ENCODE peak calls at places on chromosomes 6 and 20, in five cellular contexts. Y is neuronal stem cell, X is H9, Q is IMR-90, Z is mesenchymal stem cell. I is an unnamed sample.

GRCh38 chr6:112501705-112502104 is 154.6 kb downstream of the RFPL4B start:
- DNase-seq in Y (peak; percentile 67), X (no peak), Q (peak; percentile 80), Z (peak; percentile 92), I (no peak)

GRCh38 chr20:57660510-57661199 is 40.4 kb upstream of the ZBP1 start:
- DNase-seq in Y (no peak), X (peak; percentile 18), Q (no peak), Z (no peak), I (no peak)

GRCh38 chr6:77773157-77773822 is 120.5 kb downstream of the MEI4 start:
- DNase-seq in Y (no peak), X (no peak), Q (no peak), Z (no peak), I (no peak)

GRCh38 chr6:157269261-157269794 is 54.0 kb downstream of the TMEM242 start:
- DNase-seq in Y (no peak), X (peak; percentile 24), Q (peak; percentile 60), Z (peak; percentile 18), I (no peak)

GRCh38 chr20:47318596-47319516 is 37.6 kb downstream of the ZMYND8 start:
- DNase-seq in Y (no peak), X (peak; percentile 79), Q (peak; percentile 69), Z (peak; percentile 89), I (peak; percentile 77)

GRCh38 chr6:79138146-79138545 is 60.1 kb upstream of the PHIP start:
- DNase-seq in Y (no peak), X (no peak), Q (no peak), Z (no peak), I (no peak)

GRCh38 chr6:36114798-36115408 is 15.4 kb upstream of the MAPK13 start:
- DNase-seq in Y (no peak), X (no peak), Q (no peak), Z (no peak), I (no peak)

GRCh38 chr20:25739615-25740320 is 43.1 kb upstream of the ZNF337 start:
- DNase-seq in Y (no peak), X (no peak), Q (peak; percentile 5), Z (no peak), I (no peak)

GRCh38 chr6:63807056-63807455 is 171.5 kb downstream of the PHF3 start:
- DNase-seq in Y (no peak), X (no peak), Q (no peak), Z (peak; percentile 63), I (no peak)

GRCh38 chr6:17986656-17987575 is 519 bp downstream of the KIF13A start:
- DNase-seq in Y (peak; percentile 42), X (peak; percentile 67), Q (peak; percentile 39), Z (peak; percentile 66), I (peak; percentile 9)

GRCh38 chr6:38845931-38846330 is 130.8 kb downstream of the DNAH8 start:
- DNase-seq in Y (peak; percentile 57), X (no peak), Q (no peak), Z (no peak), I (no peak)

GRCh38 chr6:163860194-163861081 is 445.9 kb downstream of the QKI start:
- DNase-seq in Y (no peak), X (no peak), Q (peak; percentile 86), Z (peak; percentile 40), I (no peak)

GRCh38 chr20:21352703-21353102 is 44.6 kb downstream of the NKX2-4 start:
- DNase-seq in Y (no peak), X (no peak), Q (peak; percentile 78), Z (peak; percentile 54), I (peak; percentile 14)

GRCh38 chr20:2402271-2402980 is 21.7 kb downstream of the TGM6 start:
- DNase-seq in Y (no peak), X (no peak), Q (peak; percentile 51), Z (peak; percentile 11), I (peak; percentile 21)

GRCh38 chr6:139161817-139162284 is 27.0 kb downstream of the HECA start:
- DNase-seq in Y (no peak), X (no peak), Q (no peak), Z (no peak), I (no peak)

GRCh38 chr6:125728739-125729138 is 20.7 kb upstream of the HEY2 start:
- DNase-seq in Y (no peak), X (no peak), Q (no peak), Z (peak; percentile 11), I (no peak)

GRCh38 chr20:47464380-47465101 is 37.1 kb upstream of the NCOA3 start:
- DNase-seq in Y (no peak), X (no peak), Q (peak; percentile 99), Z (peak; percentile 98), I (peak; percentile 97)

GRCh38 chr6:53179961-53180651 is 31.5 kb upstream of the GCM1 start:
- DNase-seq in Y (no peak), X (no peak), Q (peak; percentile 33), Z (no peak), I (no peak)

GRCh38 chr20:51528263-51529026 is 14.1 kb downstream of the NFATC2 start:
- DNase-seq in Y (no peak), X (no peak), Q (no peak), Z (no peak), I (no peak)

GRCh38 chr6:105835373-105835772 is 250.8 kb upstream of the PRDM1 start:
- DNase-seq in Y (peak; percentile 27), X (peak; percentile 76), Q (peak; percentile 48), Z (peak; percentile 68), I (peak; percentile 26)

GRCh38 chr6:89475106-89475505 is 42.2 kb downstream of the ANKRD6 start:
- DNase-seq in Y (no peak), X (no peak), Q (no peak), Z (no peak), I (no peak)

GRCh38 chr6:70241991-70242420 is 60.9 kb downstream of the COL9A1 start:
- DNase-seq in Y (no peak), X (no peak), Q (no peak), Z (peak; percentile 4), I (no peak)

GRCh38 chr20:19968488-19969073 is 48.6 kb upstream of the NAA20 start:
- DNase-seq in Y (no peak), X (no peak), Q (no peak), Z (peak; percentile 38), I (no peak)

GRCh38 chr20:34437330-34437986 is 74.4 kb downstream of the ITCH start:
- DNase-seq in Y (no peak), X (no peak), Q (peak; percentile 74), Z (peak; percentile 82), I (no peak)

GRCh38 chr20:42401598-42401997 is 783.4 kb upstream of the CHD6 start:
- DNase-seq in Y (no peak), X (no peak), Q (no peak), Z (no peak), I (no peak)

GRCh38 chr6:14444296-14444993 is 326.9 kb downstream of the CD83 start:
- DNase-seq in Y (no peak), X (no peak), Q (no peak), Z (no peak), I (no peak)

GRCh38 chr20:3276400-3277015 is 37.5 kb upstream of the SLC4A11 start:
- DNase-seq in Y (peak; percentile 24), X (peak; percentile 56), Q (peak; percentile 22), Z (peak; percentile 23), I (peak; percentile 35)

GRCh38 chr20:21156266-21156665 is 30.4 kb downstream of the KIZ start:
- DNase-seq in Y (no peak), X (no peak), Q (peak; percentile 77), Z (peak; percentile 77), I (peak; percentile 61)

GRCh38 chr6:147274012-147274411 is 69.8 kb downstream of the STXBP5 start:
- DNase-seq in Y (no peak), X (no peak), Q (no peak), Z (no peak), I (no peak)

GRCh38 chr6:10140824-10141223 is 274.1 kb downstream of the TFAP2A start:
- DNase-seq in Y (no peak), X (no peak), Q (no peak), Z (no peak), I (no peak)

GRCh38 chr6:43735642-43736199 is 34.3 kb upstream of the VEGFA start:
- DNase-seq in Y (no peak), X (peak; percentile 13), Q (no peak), Z (no peak), I (no peak)

GRCh38 chr6:136553166-136553787 is 3.1 kb upstream of the MAP7 start:
- DNase-seq in Y (no peak), X (no peak), Q (no peak), Z (no peak), I (no peak)

GRCh38 chr20:50996901-50997830 is 25.7 kb downstream of the KCNG1 start:
- DNase-seq in Y (no peak), X (no peak), Q (peak; percentile 75), Z (peak; percentile 64), I (no peak)

DNA sequence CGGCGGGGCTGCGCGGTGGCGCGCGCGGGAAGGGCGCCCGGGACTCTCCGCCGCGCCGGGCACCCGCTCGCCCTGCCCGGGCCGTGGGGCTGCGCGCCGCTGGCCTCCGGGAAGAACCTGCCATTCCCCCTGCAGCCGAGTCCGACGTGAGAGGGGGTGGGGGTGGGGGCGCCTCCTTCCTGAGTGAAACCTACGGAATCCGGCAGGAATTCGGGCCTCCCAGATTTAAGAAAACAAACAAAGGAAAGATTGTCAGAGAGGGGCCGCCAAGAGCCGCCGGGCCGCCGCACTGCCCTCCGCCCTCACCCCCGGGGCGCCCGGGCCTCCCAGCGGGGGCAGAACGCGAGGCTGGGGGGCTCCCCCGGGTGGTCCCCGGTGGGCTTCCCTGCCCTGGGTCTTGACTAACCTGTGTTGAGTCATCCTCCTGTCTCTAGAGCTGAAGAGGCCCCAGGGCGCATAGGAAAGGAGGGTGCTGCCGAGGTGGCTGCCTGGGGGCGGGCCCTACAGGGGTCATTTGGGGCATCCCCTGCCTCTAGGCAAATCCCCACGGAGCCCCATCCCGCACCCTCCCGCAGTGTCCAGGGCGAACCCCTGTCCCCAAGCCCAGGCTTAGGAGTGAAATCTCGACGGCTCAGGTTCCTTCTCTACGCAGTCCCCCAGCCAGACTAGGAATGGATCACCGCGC is 42.2 kb upstream of the FOXP4 start:
- DNase-seq in Y (no peak), X (no peak), Q (peak; percentile 73), Z (peak; percentile 42), I (no peak)
- H3K4ac ChIP-seq in Y (no peak overlapping the region), X (no peak overlapping the region), Q (peak overlapping the region; percentile 55), Z (peak overlapping the region; percentile 43), I (no peak overlapping the region)

DNA sequence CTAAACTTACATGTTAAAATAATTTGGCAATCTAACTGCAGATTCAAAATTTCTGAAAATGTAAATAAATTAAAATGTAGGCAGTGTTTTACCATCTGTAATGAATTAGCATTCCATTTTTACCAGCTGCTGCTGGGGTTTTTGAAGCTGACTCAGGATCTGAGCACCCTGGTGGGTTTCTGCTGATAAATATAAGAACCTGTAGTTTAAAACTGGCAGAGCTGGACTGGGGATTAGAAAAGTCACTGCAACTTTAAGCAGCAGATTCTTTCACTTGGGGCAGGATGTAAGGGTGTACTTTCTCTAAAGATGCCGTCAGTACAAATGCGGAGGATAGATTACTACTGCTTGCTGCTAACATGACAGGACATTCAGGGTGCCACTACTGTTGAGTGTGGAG is 341.8 kb downstream of the CDKAL1 start:
- DNase-seq in Y (no peak), X (no peak), Q (peak; percentile 77), Z (peak; percentile 53), I (no peak)
- H3K27ac ChIP-seq in Y (no peak overlapping the region), X (no peak overlapping the region), Q (peak overlapping the region; percentile 44), Z (peak overlapping the region; percentile 98), I (peak overlapping the region; percentile 64)

GRCh38 chr20:63980806-63981728 is at the start of gene PRPF6:
- DNase-seq in Y (peak; percentile 92), X (peak; percentile 97), Q (peak; percentile 92), Z (peak; percentile 94), I (peak; percentile 98)
- H3K4ac ChIP-seq in Y (peak within 1 kb of the TSS; percentile 91), X (no peak within 1 kb of the TSS), Q (peak within 1 kb of the TSS; percentile 87), Z (peak within 1 kb of the TSS; percentile 86), I (peak within 1 kb of the TSS; percentile 46)

DNA sequence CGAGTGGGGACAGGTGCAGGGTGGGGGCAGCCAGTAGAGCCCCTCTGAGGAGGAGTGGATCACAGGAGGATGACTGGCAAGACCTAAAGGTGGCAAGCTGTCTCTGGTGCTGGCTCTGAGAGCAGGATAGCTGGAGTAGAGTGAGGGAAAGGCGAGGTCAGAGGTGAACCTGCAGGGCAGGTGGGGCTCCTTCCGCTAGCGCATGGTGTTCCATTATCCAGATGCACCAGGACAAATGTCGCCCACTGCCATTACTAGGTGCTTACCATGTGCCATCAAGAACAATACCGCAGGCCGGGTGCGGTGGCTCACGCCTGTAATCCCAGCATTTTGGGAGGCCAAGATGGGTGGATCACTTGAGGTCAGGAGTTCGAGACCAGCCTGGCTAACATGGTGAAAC is 18.3 kb upstream of the FAM110A start:
- DNase-seq in Y (no peak), X (no peak), Q (no peak), Z (no peak), I (no peak)
- H3K27ac ChIP-seq in Y (no peak overlapping the region), X (no peak overlapping the region), Q (no peak overlapping the region), Z (no peak overlapping the region), I (no peak overlapping the region)